ENCODE peak calls at places on chromosomes 13 and 19, in seven cellular contexts. L is GM23338, H is HepG2, U is breast epithelium, W is transverse colon, N is H1, S is suprapubic skin. K is an unnamed sample.

GRCh38 chr13:63364159-63364558 is 1948.5 kb upstream of the PCDH20 start:
- DNase-seq in S (no peak), U (no peak), N (no peak), H (no peak), L (no peak), W (no peak), K (no peak)

GRCh38 chr13:92590503-92590908 is 636.1 kb upstream of the GPC6 start:
- DNase-seq in L (no peak), U (no peak), W (no peak), H (no peak), N (no peak), S (no peak), K (no peak)

GRCh38 chr13:33228645-33229445 is 56.7 kb downstream of the STARD13 start:
- DNase-seq in S (no peak), U (no peak), L (peak), H (peak), W (no peak), N (no peak), K (no peak)

GRCh38 chr19:47305309-47305751 is 4.3 kb upstream of the C5AR1 start:
- DNase-seq in W (peak), S (peak), L (peak), U (no peak), H (peak), N (peak), K (no peak)

GRCh38 chr19:18104793-18105131 is 7.2 kb downstream of the MAST3 start:
- DNase-seq in L (no peak), W (no peak), S (no peak), U (no peak), N (no peak), H (no peak), K (no peak)

GRCh38 chr13:37681295-37682032 is 82.9 kb upstream of the POSTN start:
- DNase-seq in S (no peak), L (no peak), N (no peak), U (no peak), W (no peak), H (no peak), K (no peak)

GRCh38 chr19:5103061-5103701 is 134.3 kb downstream of the KDM4B start:
- DNase-seq in H (no peak), N (no peak), W (no peak), L (no peak), S (no peak), U (no peak), K (no peak)

GRCh38 chr13:112680741-112681360 is 9.0 kb upstream of the ATP11A start:
- DNase-seq in H (no peak), N (peak), W (no peak), S (no peak), U (no peak), L (no peak), K (no peak)

GRCh38 chr19:55581145-55581827 is 638 bp upstream of the ZNF579 start:
- DNase-seq in W (no peak), N (peak), L (peak), S (no peak), U (no peak), H (peak), K (no peak)

GRCh38 chr13:39784347-39784746 is 128.9 kb downstream of the COG6 start:
- DNase-seq in U (no peak), N (no peak), W (no peak), L (no peak), H (no peak), S (no peak), K (no peak)

GRCh38 chr13:75132800-75133695 is 348.9 kb downstream of the TBC1D4 start:
- DNase-seq in L (no peak), H (no peak), U (no peak), N (no peak), S (no peak), W (no peak), K (no peak)

GRCh38 chr19:7450243-7451223 is 38.3 kb downstream of the PEX11G start:
- DNase-seq in H (peak), U (no peak), S (no peak), N (no peak), W (no peak), L (no peak), K (peak)

GRCh38 chr13:85377783-85378182 is 421.4 kb downstream of the SLITRK6 start:
- DNase-seq in W (no peak), U (no peak), H (no peak), L (no peak), S (no peak), N (no peak), K (no peak)

GRCh38 chr13:42181381-42181953 is 90.5 kb upstream of the AKAP11 start:
- DNase-seq in S (no peak), H (no peak), U (no peak), N (no peak), W (no peak), L (no peak), K (no peak)

GRCh38 chr19:4709440-4710280 is 14.0 kb downstream of the DPP9 start:
- DNase-seq in W (no peak), H (no peak), L (no peak), U (no peak), N (no peak), S (no peak), K (no peak)

GRCh38 chr19:34075661-34076091 is 96.6 kb upstream of the LSM14A start:
- DNase-seq in H (no peak), W (no peak), U (no peak), L (no peak), S (no peak), N (no peak), K (no peak)

GRCh38 chr13:106534844-106535551 is 464 bp downstream of the EFNB2 start:
- DNase-seq in L (peak), S (peak), N (peak), W (no peak), H (no peak), U (no peak), K (no peak)

GRCh38 chr19:7202888-7203287 is 91.3 kb downstream of the INSR start:
- DNase-seq in U (no peak), N (no peak), L (no peak), H (peak), W (no peak), S (no peak), K (no peak)

GRCh38 chr13:40502236-40502635 is 164.2 kb downstream of the FOXO1 start:
- DNase-seq in H (no peak), U (no peak), W (no peak), L (no peak), N (peak), S (no peak), K (no peak)

GRCh38 chr19:43467730-43468129 is 2.3 kb upstream of the LYPD3 start:
- DNase-seq in W (no peak), U (no peak), N (no peak), H (peak), L (no peak), S (no peak), K (no peak)

GRCh38 chr13:112059457-112060317 is 7.3 kb upstream of the SOX1 start:
- DNase-seq in H (no peak), L (no peak), N (no peak), U (no peak), S (no peak), W (no peak), K (no peak)

GRCh38 chr19:2888739-2889224 is 11.9 kb upstream of the ZNF57 start:
- DNase-seq in U (peak), L (peak), W (peak), N (no peak), S (no peak), H (no peak), K (no peak)

GRCh38 chr13:53873558-53873957 is 844.9 kb downstream of the OLFM4 start:
- DNase-seq in S (no peak), W (no peak), H (no peak), N (no peak), U (no peak), L (peak), K (no peak)

GRCh38 chr13:86892330-86892729 is 778.8 kb upstream of the SLITRK5 start:
- DNase-seq in U (no peak), H (no peak), S (no peak), W (no peak), N (no peak), L (no peak), K (no peak)

GRCh38 chr19:31356587-31357314 is 7.5 kb upstream of the TSHZ3 start:
- DNase-seq in U (no peak), S (no peak), N (peak), L (peak), H (no peak), W (peak), K (no peak)

GRCh38 chr13:66657165-66657895 is 572.8 kb downstream of the PCDH9 start:
- DNase-seq in L (peak), H (peak), S (peak), W (no peak), N (no peak), U (peak), K (peak)

GRCh38 chr19:575527-576506 is 3.4 kb downstream of the BSG start:
- DNase-seq in N (no peak), W (no peak), L (peak), H (no peak), S (peak), U (no peak), K (no peak)

GRCh38 chr13:96947343-96947910 is 46.8 kb downstream of the OXGR1 start:
- DNase-seq in S (no peak), L (no peak), W (no peak), U (no peak), N (no peak), H (no peak), K (no peak)

GRCh38 chr19:18562086-18562485 is 4.4 kb downstream of the KXD1 start:
- DNase-seq in U (peak), S (no peak), H (no peak), L (no peak), W (no peak), N (no peak), K (no peak)

GRCh38 chr19:20107301-20107700 is 29.5 kb downstream of the ZNF90 start:
- DNase-seq in W (no peak), L (no peak), N (peak), U (no peak), H (no peak), S (no peak), K (no peak)

GRCh38 chr19:47109541-47110375 is 3.8 kb downstream of the ZC3H4 start:
- DNase-seq in H (no peak), S (no peak), L (peak), N (no peak), W (peak), U (no peak), K (no peak)

GRCh38 chr13:98940325-98940724 is 37.5 kb downstream of the DOCK9 start:
- DNase-seq in H (no peak), U (no peak), N (no peak), S (no peak), W (no peak), L (no peak), K (no peak)

GRCh38 chr13:113232208-113233003 is 23.0 kb downstream of the CUL4A start:
- DNase-seq in H (no peak), U (no peak), N (no peak), W (no peak), L (no peak), S (no peak), K (no peak)

GRCh38 chr19:50790898-50791562 is 815 bp downstream of the ACP4 start:
- DNase-seq in W (no peak), N (no peak), S (no peak), U (no peak), L (no peak), H (no peak), K (no peak)
- TF ChIP-seq POLR2AphosphoS5 in W (no peak), N (no peak), S (no peak), U (no peak), L (no peak), H (no peak), K (no peak)

DNA sequence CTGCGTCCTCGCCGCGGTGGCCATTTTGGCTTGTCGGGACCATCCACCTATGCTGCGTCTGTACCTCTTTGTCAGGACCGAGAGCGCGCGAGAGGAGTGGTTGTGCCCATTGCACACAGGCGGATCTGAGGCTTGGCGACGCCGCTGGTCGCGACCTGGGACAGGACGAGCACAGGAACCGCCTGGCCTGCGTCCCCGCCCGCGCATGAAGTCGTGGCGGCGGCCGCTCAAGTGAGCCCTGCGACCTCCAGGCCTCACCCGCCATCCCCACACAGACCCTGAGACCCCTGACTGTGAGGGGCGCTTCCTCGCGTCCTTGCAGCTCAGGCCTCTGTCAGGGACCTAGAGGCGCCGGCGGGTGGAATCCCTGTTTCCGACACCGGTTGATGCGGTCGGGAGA is 16.8 kb downstream of the ZNF586 start:
- DNase-seq in S (no peak), L (peak), W (no peak), U (no peak), N (no peak), H (no peak), K (no peak)
- H3K27ac ChIP-seq in S (no peak), L (peak), W (no peak), U (no peak), N (no peak), H (no peak), K (no peak)

GRCh38 chr13:26785845-26786630 is 25.5 kb upstream of the GPR12 start:
- DNase-seq in W (peak), U (no peak), L (peak), N (peak), H (no peak), S (peak), K (no peak)
- TF ChIP-seq POLR2AphosphoS5 in W (peak), U (no peak), L (peak), N (peak), H (no peak), S (no peak), K (no peak)

GRCh38 chr19:49592486-49593232 is 1.7 kb downstream of the PRR12 start:
- DNase-seq in H (no peak), S (no peak), W (no peak), L (peak), N (no peak), U (no peak), K (no peak)
- H3K27ac ChIP-seq in H (peak), S (peak), W (peak), L (peak), N (peak), U (peak), K (peak)

GRCh38 chr19:28469544-28469943 is 743.4 kb downstream of the UQCRFS1 start:
- DNase-seq in H (no peak), N (no peak), W (no peak), S (no peak), U (no peak), L (no peak), K (no peak)

GRCh38 chr19:28472111-28472510 is 740.8 kb downstream of the UQCRFS1 start:
- DNase-seq in L (no peak), H (no peak), U (no peak), N (no peak), S (no peak), W (no peak), K (no peak)

GRCh38 chr19:28468701-28469459 is 744.1 kb downstream of the UQCRFS1 start:
- DNase-seq in L (peak), N (no peak), U (no peak), S (no peak), H (no peak), W (peak), K (no peak)

GRCh38 chr19:28475525-28475924 is 737.4 kb downstream of the UQCRFS1 start:
- DNase-seq in W (no peak), U (no peak), N (no peak), S (no peak), L (no peak), H (no peak), K (no peak)

DNA sequence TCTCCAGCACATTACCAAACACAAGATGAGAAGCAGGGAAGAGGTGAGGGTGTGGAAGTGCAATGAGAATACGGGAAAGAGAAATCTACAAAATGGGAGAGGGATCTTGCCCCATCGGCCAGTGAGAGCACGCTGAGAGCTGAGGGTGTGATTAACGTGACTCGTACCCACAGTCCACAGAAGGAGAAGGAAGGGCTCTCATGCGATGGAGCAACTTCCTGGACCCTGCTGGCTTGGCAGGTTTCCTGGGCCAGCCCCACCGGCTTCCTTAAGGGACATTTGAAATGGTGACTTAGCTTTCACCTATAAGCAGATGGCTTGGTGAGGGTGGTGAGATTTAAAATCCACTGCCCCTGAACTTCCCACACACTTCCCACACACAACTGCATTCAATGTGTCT is 740.1 kb downstream of the UQCRFS1 start:
- DNase-seq in S (no peak), N (no peak), U (no peak), L (no peak), W (peak), H (no peak), K (no peak)
- TF ChIP-seq POLR2AphosphoS5 in S (no peak), N (no peak), U (no peak), L (no peak), W (no peak), H (no peak), K (no peak)

K was measured in Panc1.